ENCODE peak calls at places on chromosome 18, in five cellular contexts. One of them, this sample, is unnamed.

GRCh38 chr18:6885992-6886823 is 156.7 kb downstream of the ARHGAP28 start:
- DNase-seq in fibroblast of lung: peak; percentile 29
- DNase-seq in endothelial cell of umbilical vein: peak; percentile 62
- DNase-seq in MM.1S: peak; percentile 47
- DNase-seq in HepG2: peak; percentile 35
- DNase-seq in this sample: peak; percentile 20

GRCh38 chr18:63882333-63883141 is 5.0 kb upstream of the SERPINB2 start:
- DNase-seq in fibroblast of lung: peak; percentile 95
- DNase-seq in MM.1S: no peak
- DNase-seq in endothelial cell of umbilical vein: peak; percentile 88
- DNase-seq in HepG2: no peak
- DNase-seq in this sample: no peak

GRCh38 chr18:49901862-49902340 is 88.6 kb upstream of the ACAA2 start:
- DNase-seq in MM.1S: no peak
- DNase-seq in endothelial cell of umbilical vein: no peak
- DNase-seq in fibroblast of lung: no peak
- DNase-seq in HepG2: no peak
- DNase-seq in this sample: no peak

GRCh38 chr18:54140641-54141040 is 83.8 kb downstream of the MBD2 start:
- DNase-seq in HepG2: no peak
- DNase-seq in fibroblast of lung: peak; percentile 73
- DNase-seq in MM.1S: no peak
- DNase-seq in endothelial cell of umbilical vein: no peak
- DNase-seq in this sample: no peak

GRCh38 chr18:55405655-55406373 is 182.2 kb downstream of the TCF4 start:
- DNase-seq in HepG2: no peak
- DNase-seq in fibroblast of lung: peak; percentile 98
- DNase-seq in endothelial cell of umbilical vein: peak; percentile 97
- DNase-seq in MM.1S: no peak
- DNase-seq in this sample: no peak

GRCh38 chr18:55323051-55323994 is 264.7 kb downstream of the TCF4 start:
- DNase-seq in MM.1S: peak; percentile 24
- DNase-seq in HepG2: no peak
- DNase-seq in fibroblast of lung: peak; percentile 48
- DNase-seq in endothelial cell of umbilical vein: peak; percentile 37
- DNase-seq in this sample: no peak

GRCh38 chr18:74316257-74317180 is 880 bp downstream of the C18orf63 start:
- DNase-seq in fibroblast of lung: peak; percentile 84
- DNase-seq in HepG2: peak; percentile 88
- DNase-seq in endothelial cell of umbilical vein: no peak
- DNase-seq in MM.1S: no peak
- DNase-seq in this sample: no peak

GRCh38 chr18:26502834-26503233 is 45.5 kb downstream of the KCTD1 start:
- DNase-seq in endothelial cell of umbilical vein: no peak
- DNase-seq in HepG2: no peak
- DNase-seq in MM.1S: no peak
- DNase-seq in fibroblast of lung: no peak
- DNase-seq in this sample: no peak

GRCh38 chr18:77096936-77097886 is 35.4 kb downstream of the MBP start:
- DNase-seq in MM.1S: no peak
- DNase-seq in endothelial cell of umbilical vein: no peak
- DNase-seq in fibroblast of lung: no peak
- DNase-seq in HepG2: no peak
- DNase-seq in this sample: no peak

GRCh38 chr18:36580874-36581750 is 247.7 kb downstream of the TPGS2 start:
- DNase-seq in MM.1S: no peak
- DNase-seq in HepG2: no peak
- DNase-seq in fibroblast of lung: peak; percentile 85
- DNase-seq in endothelial cell of umbilical vein: no peak
- DNase-seq in this sample: no peak

GRCh38 chr18:54647176-54647575 is 56.1 kb downstream of the DYNAP start:
- DNase-seq in HepG2: peak; percentile 37
- DNase-seq in fibroblast of lung: peak; percentile 23
- DNase-seq in MM.1S: peak; percentile 37
- DNase-seq in endothelial cell of umbilical vein: peak; percentile 19
- DNase-seq in this sample: peak; percentile 8

GRCh38 chr18:43442571-43442970 is 165.3 kb upstream of the SYT4 start:
- DNase-seq in HepG2: no peak
- DNase-seq in fibroblast of lung: no peak
- DNase-seq in MM.1S: no peak
- DNase-seq in endothelial cell of umbilical vein: no peak
- DNase-seq in this sample: no peak

GRCh38 chr18:73408434-73408833 is 540.6 kb upstream of the NETO1 start:
- DNase-seq in HepG2: no peak
- DNase-seq in endothelial cell of umbilical vein: no peak
- DNase-seq in fibroblast of lung: peak; percentile 63
- DNase-seq in MM.1S: no peak
- DNase-seq in this sample: no peak

GRCh38 chr18:59308201-59309014 is 10.0 kb downstream of the CPLX4 start:
- DNase-seq in fibroblast of lung: peak; percentile 51
- DNase-seq in endothelial cell of umbilical vein: peak; percentile 50
- DNase-seq in MM.1S: peak; percentile 64
- DNase-seq in HepG2: peak; percentile 29
- DNase-seq in this sample: no peak
- TF ChIP-seq EZH2 in fibroblast of lung: no peak
- TF ChIP-seq EZH2 in endothelial cell of umbilical vein: no peak
- TF ChIP-seq EZH2 in MM.1S: no peak
- TF ChIP-seq EZH2 in HepG2: no peak
- TF ChIP-seq EZH2 in this sample: no peak

GRCh38 chr18:3712485-3712884 is 262.5 kb downstream of the TGIF1 start:
- DNase-seq in endothelial cell of umbilical vein: no peak
- DNase-seq in HepG2: no peak
- DNase-seq in MM.1S: no peak
- DNase-seq in fibroblast of lung: no peak
- DNase-seq in this sample: no peak

GRCh38 chr18:3713708-3714107 is 263.7 kb downstream of the TGIF1 start:
- DNase-seq in fibroblast of lung: no peak
- DNase-seq in endothelial cell of umbilical vein: no peak
- DNase-seq in MM.1S: no peak
- DNase-seq in HepG2: no peak
- DNase-seq in this sample: no peak

GRCh38 chr18:3713166-3713565 is 263.2 kb downstream of the TGIF1 start:
- DNase-seq in MM.1S: no peak
- DNase-seq in endothelial cell of umbilical vein: no peak
- DNase-seq in fibroblast of lung: peak; percentile 74
- DNase-seq in HepG2: no peak
- DNase-seq in this sample: no peak

GRCh38 chr18:3709166-3709565 is 259.2 kb downstream of the TGIF1 start:
- DNase-seq in endothelial cell of umbilical vein: no peak
- DNase-seq in MM.1S: no peak
- DNase-seq in HepG2: no peak
- DNase-seq in fibroblast of lung: peak; percentile 41
- DNase-seq in this sample: peak; percentile 51

DNA sequence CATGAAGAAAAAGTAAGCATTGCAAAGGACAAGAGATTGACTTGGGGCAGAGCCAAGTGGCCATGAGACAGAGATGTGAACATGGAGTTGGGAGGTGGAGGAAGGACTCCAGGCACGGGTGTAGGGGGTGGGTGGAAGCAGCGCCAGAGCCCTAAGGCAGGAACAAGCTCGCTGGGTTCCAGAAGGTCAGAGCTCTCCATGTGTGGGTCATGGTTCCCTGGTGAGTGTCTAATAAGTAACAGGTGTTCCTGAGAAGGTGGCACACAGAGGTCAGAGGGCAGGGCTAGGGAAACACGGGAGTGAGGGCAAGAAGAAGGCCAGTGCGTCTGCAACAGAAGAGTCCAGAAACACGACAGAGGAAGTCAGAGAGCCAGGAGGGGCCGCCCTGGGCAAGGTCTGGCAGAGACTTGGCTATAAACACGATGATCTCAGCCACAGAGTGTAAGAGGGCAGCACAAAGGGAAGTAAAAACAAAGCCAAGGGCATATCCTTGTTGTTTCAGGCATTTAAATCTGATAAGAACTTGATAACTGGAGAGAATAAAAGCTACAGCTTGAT is 260.8 kb downstream of the TGIF1 start:
- DNase-seq in HepG2: no peak
- DNase-seq in fibroblast of lung: no peak
- DNase-seq in endothelial cell of umbilical vein: peak; percentile 96
- DNase-seq in MM.1S: no peak
- DNase-seq in this sample: no peak
- H3K27ac ChIP-seq in HepG2: no peak overlapping the region
- H3K27ac ChIP-seq in fibroblast of lung: no peak overlapping the region
- H3K27ac ChIP-seq in endothelial cell of umbilical vein: peak overlapping the region; percentile 90
- H3K27ac ChIP-seq in MM.1S: no peak overlapping the region
- H3K27ac ChIP-seq in this sample: no peak overlapping the region

DNA sequence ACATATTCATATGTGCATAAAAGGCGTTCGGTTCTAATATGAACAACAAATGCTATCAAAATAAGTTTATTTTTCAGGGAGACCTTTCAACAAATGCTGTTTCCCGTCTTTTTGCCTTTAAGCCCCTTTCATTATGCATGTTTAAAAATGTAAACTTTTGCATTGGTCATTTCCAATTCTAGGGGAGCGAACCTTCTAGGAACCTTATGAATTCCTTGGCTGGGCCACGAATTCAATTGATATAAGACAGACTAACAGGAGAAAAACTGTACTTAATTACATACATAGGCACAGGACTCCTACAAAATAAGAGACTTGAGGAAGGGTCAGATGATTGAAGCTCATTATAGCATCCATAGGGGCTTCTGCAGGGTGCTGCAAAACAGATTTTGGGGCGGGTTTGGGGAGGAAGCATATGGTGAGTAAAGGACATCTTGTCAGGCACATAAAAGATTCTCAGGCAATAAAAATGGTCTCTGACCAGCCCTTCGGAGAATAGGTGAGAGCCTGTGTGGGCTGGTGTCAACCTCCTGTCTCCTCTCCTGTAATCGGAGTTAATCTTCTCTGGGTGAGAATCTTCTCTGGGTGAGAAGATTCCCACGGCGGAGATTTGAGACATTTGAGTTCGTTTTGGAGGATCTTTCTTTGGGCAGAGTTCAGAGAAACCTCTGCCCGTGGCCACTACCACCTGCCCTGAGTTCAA is 1.7 kb downstream of the TNFRSF11A start:
- DNase-seq in fibroblast of lung: no peak
- DNase-seq in endothelial cell of umbilical vein: no peak
- DNase-seq in MM.1S: no peak
- DNase-seq in HepG2: no peak
- DNase-seq in this sample: no peak
- TF ChIP-seq EZH2 in fibroblast of lung: no peak
- TF ChIP-seq EZH2 in endothelial cell of umbilical vein: no peak
- TF ChIP-seq EZH2 in MM.1S: no peak
- TF ChIP-seq EZH2 in HepG2: no peak
- TF ChIP-seq EZH2 in this sample: no peak

GRCh38 chr18:80192653-80193385 is 54.5 kb downstream of the PARD6G start:
- DNase-seq in endothelial cell of umbilical vein: no peak
- DNase-seq in MM.1S: no peak
- DNase-seq in HepG2: no peak
- DNase-seq in fibroblast of lung: no peak
- DNase-seq in this sample: no peak
- H3K27ac ChIP-seq in endothelial cell of umbilical vein: no peak overlapping the region
- H3K27ac ChIP-seq in MM.1S: no peak overlapping the region
- H3K27ac ChIP-seq in HepG2: no peak overlapping the region
- H3K27ac ChIP-seq in fibroblast of lung: no peak overlapping the region
- H3K27ac ChIP-seq in this sample: no peak overlapping the region

DNA sequence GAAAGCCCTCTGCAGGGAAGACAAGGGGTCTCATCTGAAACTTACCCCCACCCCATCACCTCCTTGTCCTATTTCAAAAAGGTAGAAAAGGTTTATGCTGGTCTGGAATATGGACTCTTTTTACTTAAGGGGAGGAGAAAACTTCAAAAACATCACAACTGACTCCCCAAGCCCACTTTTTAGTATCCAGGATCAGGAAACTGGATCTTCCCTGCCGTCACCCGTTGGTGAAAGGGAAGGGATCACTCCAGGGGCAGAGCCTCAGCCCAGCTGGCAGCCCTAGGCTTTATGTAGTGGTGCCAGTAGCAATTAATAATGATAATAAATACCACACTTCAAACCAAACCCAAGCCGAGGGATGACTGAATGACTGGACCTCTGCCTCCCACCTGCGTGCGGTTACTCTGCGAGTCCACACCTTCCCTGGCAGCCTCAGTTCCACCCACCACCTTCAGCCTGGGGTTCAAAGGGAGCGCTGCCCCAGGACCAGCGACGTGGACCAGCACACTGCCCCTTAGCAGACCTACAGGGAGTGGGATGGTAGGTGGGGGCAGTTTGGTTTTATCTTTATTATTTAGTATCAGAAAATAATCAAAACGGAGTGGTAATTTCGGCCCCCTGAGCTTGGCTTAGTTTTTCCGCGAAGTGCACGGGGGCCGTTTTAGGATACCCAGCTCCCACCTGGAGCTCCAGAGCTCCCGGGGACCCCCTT is 4.9 kb upstream of the GATA6 start:
- DNase-seq in MM.1S: no peak
- DNase-seq in endothelial cell of umbilical vein: no peak
- DNase-seq in fibroblast of lung: no peak
- DNase-seq in HepG2: no peak
- DNase-seq in this sample: no peak
- TF ChIP-seq EZH2 in MM.1S: no peak
- TF ChIP-seq EZH2 in endothelial cell of umbilical vein: no peak
- TF ChIP-seq EZH2 in fibroblast of lung: no peak
- TF ChIP-seq EZH2 in HepG2: no peak
- TF ChIP-seq EZH2 in this sample: no peak

GRCh38 chr18:31490838-31491237 is 7.1 kb upstream of the DSG2 start:
- DNase-seq in endothelial cell of umbilical vein: no peak
- DNase-seq in MM.1S: no peak
- DNase-seq in fibroblast of lung: no peak
- DNase-seq in HepG2: no peak
- DNase-seq in this sample: no peak
- H3K27ac ChIP-seq in endothelial cell of umbilical vein: no peak overlapping the region
- H3K27ac ChIP-seq in MM.1S: no peak overlapping the region
- H3K27ac ChIP-seq in fibroblast of lung: no peak overlapping the region
- H3K27ac ChIP-seq in HepG2: no peak overlapping the region
- H3K27ac ChIP-seq in this sample: no peak overlapping the region

GRCh38 chr18:79393626-79394401 is 1.9 kb upstream of the NFATC1 start:
- DNase-seq in endothelial cell of umbilical vein: peak; percentile 94
- DNase-seq in fibroblast of lung: peak; percentile 81
- DNase-seq in MM.1S: no peak
- DNase-seq in HepG2: peak; percentile 28
- DNase-seq in this sample: peak; percentile 46
- TF ChIP-seq EZH2 in endothelial cell of umbilical vein: no peak
- TF ChIP-seq EZH2 in fibroblast of lung: no peak
- TF ChIP-seq EZH2 in MM.1S: no peak
- TF ChIP-seq EZH2 in HepG2: peak; percentile 79
- TF ChIP-seq EZH2 in this sample: no peak